ENCODE peak calls at places on chromosomes 3 and 15, in six cellular contexts. One of them, this sample, is unnamed.

GRCh38 chr3:187558990-187559389 is 111.2 kb downstream of the SST start:
- DNase-seq in mucosa of descending colon: no peak
- DNase-seq in neural progenitor cell: no peak
- DNase-seq in cardiac muscle cell: no peak
- DNase-seq in colonic mucosa: no peak
- DNase-seq in endothelial cell of umbilical vein: no peak
- DNase-seq in this sample: no peak

GRCh38 chr3:193851941-193852674 is 259.1 kb downstream of the OPA1 start:
- DNase-seq in mucosa of descending colon: no peak
- DNase-seq in neural progenitor cell: peak; percentile 82
- DNase-seq in cardiac muscle cell: peak; percentile 50
- DNase-seq in colonic mucosa: no peak
- DNase-seq in endothelial cell of umbilical vein: peak; percentile 34
- DNase-seq in this sample: no peak

GRCh38 chr15:98077186-98077585 is 116.7 kb downstream of the ARRDC4 start:
- DNase-seq in mucosa of descending colon: peak; percentile 50
- DNase-seq in neural progenitor cell: no peak
- DNase-seq in cardiac muscle cell: no peak
- DNase-seq in colonic mucosa: peak; percentile 31
- DNase-seq in endothelial cell of umbilical vein: no peak
- DNase-seq in this sample: no peak

GRCh38 chr3:118968111-118968510 is 66.5 kb downstream of the IGSF11 start:
- DNase-seq in mucosa of descending colon: no peak
- DNase-seq in neural progenitor cell: peak; percentile 30
- DNase-seq in cardiac muscle cell: no peak
- DNase-seq in colonic mucosa: no peak
- DNase-seq in endothelial cell of umbilical vein: no peak
- DNase-seq in this sample: no peak

GRCh38 chr3:127037423-127037841 is 54.5 kb downstream of the PLXNA1 start:
- DNase-seq in mucosa of descending colon: peak; percentile 81
- DNase-seq in neural progenitor cell: no peak
- DNase-seq in cardiac muscle cell: no peak
- DNase-seq in colonic mucosa: peak; percentile 85
- DNase-seq in endothelial cell of umbilical vein: no peak
- DNase-seq in this sample: no peak

GRCh38 chr15:33194237-33194636 is 277 bp downstream of the FMN1 start:
- DNase-seq in mucosa of descending colon: no peak
- DNase-seq in neural progenitor cell: peak; percentile 57
- DNase-seq in cardiac muscle cell: no peak
- DNase-seq in colonic mucosa: no peak
- DNase-seq in endothelial cell of umbilical vein: no peak
- DNase-seq in this sample: no peak

GRCh38 chr3:140316895-140317400 is 360.9 kb upstream of the TRIM42 start:
- DNase-seq in mucosa of descending colon: no peak
- DNase-seq in neural progenitor cell: no peak
- DNase-seq in cardiac muscle cell: no peak
- DNase-seq in colonic mucosa: no peak
- DNase-seq in endothelial cell of umbilical vein: no peak
- DNase-seq in this sample: no peak

GRCh38 chr15:61421470-61421869 is 192.4 kb upstream of the RORA start:
- DNase-seq in mucosa of descending colon: no peak
- DNase-seq in neural progenitor cell: no peak
- DNase-seq in cardiac muscle cell: no peak
- DNase-seq in colonic mucosa: no peak
- DNase-seq in endothelial cell of umbilical vein: no peak
- DNase-seq in this sample: no peak

GRCh38 chr3:38108649-38109579 is 28.0 kb downstream of the ACAA1 start:
- DNase-seq in mucosa of descending colon: peak; percentile 49
- DNase-seq in neural progenitor cell: no peak
- DNase-seq in cardiac muscle cell: no peak
- DNase-seq in colonic mucosa: no peak
- DNase-seq in endothelial cell of umbilical vein: no peak
- DNase-seq in this sample: no peak

GRCh38 chr3:16374047-16375019 is 109.3 kb downstream of the OXNAD1 start:
- DNase-seq in mucosa of descending colon: peak; percentile 68
- DNase-seq in neural progenitor cell: no peak
- DNase-seq in cardiac muscle cell: no peak
- DNase-seq in colonic mucosa: no peak
- DNase-seq in endothelial cell of umbilical vein: no peak
- DNase-seq in this sample: no peak

GRCh38 chr15:91055548-91056331 is 33.3 kb upstream of the VPS33B start:
- DNase-seq in mucosa of descending colon: no peak
- DNase-seq in neural progenitor cell: peak; percentile 88
- DNase-seq in cardiac muscle cell: peak; percentile 69
- DNase-seq in colonic mucosa: peak; percentile 66
- DNase-seq in endothelial cell of umbilical vein: peak; percentile 47
- DNase-seq in this sample: peak; percentile 16

GRCh38 chr3:139353920-139354556 is 10.2 kb downstream of the MRPS22 start:
- DNase-seq in mucosa of descending colon: no peak
- DNase-seq in neural progenitor cell: peak; percentile 64
- DNase-seq in cardiac muscle cell: peak; percentile 75
- DNase-seq in colonic mucosa: no peak
- DNase-seq in endothelial cell of umbilical vein: peak; percentile 65
- DNase-seq in this sample: peak; percentile 22

GRCh38 chr3:97821413-97821809 is 400 bp upstream of the CRYBG3 start:
- DNase-seq in mucosa of descending colon: peak; percentile 68
- DNase-seq in neural progenitor cell: no peak
- DNase-seq in cardiac muscle cell: no peak
- DNase-seq in colonic mucosa: peak; percentile 61
- DNase-seq in endothelial cell of umbilical vein: no peak
- DNase-seq in this sample: peak; percentile 20

GRCh38 chr3:151584603-151585002 is 123.7 kb upstream of the IGSF10 start:
- DNase-seq in mucosa of descending colon: no peak
- DNase-seq in neural progenitor cell: no peak
- DNase-seq in cardiac muscle cell: no peak
- DNase-seq in colonic mucosa: no peak
- DNase-seq in endothelial cell of umbilical vein: peak; percentile 6
- DNase-seq in this sample: no peak

GRCh38 chr15:43218908-43219706 is 1.7 kb downstream of the EPB42 start:
- DNase-seq in mucosa of descending colon: no peak
- DNase-seq in neural progenitor cell: peak; percentile 86
- DNase-seq in cardiac muscle cell: peak; percentile 21
- DNase-seq in colonic mucosa: no peak
- DNase-seq in endothelial cell of umbilical vein: peak; percentile 6
- DNase-seq in this sample: no peak
- TF ChIP-seq CTCF in mucosa of descending colon: no peak
- TF ChIP-seq CTCF in neural progenitor cell: peak; percentile 71
- TF ChIP-seq CTCF in cardiac muscle cell: peak; percentile 38
- TF ChIP-seq CTCF in colonic mucosa: no peak
- TF ChIP-seq CTCF in endothelial cell of umbilical vein: peak; percentile 19
- TF ChIP-seq CTCF in this sample: peak; percentile 26

DNA sequence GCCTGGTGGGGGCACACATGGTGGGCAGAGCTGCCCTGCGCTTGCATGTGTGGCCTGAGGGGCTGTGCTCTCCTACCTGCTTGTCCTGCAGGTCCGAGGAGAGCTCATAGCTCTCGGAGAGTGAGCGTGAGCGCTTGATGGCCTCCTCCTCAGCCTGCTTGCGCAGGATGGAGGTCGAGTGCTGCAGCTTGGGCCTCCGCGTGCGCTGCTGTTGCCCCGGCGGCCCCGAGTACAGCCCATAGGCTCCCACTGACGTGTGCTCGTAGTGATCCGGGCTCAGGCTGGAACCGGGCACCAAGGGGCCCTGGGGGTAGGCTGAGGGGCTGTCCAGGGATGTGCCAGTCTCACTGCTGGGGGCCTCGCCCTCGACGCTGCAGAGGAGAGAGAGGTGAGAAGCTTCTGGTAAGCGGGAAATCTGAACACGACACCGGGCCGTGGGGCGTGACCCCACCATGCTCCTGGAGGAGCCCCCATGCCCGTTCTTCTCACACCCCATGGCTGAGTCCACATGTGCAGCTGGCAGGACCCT is 100.2 kb upstream of the RPL32 start:
- DNase-seq in mucosa of descending colon: no peak
- DNase-seq in neural progenitor cell: no peak
- DNase-seq in cardiac muscle cell: no peak
- DNase-seq in colonic mucosa: no peak
- DNase-seq in endothelial cell of umbilical vein: no peak
- DNase-seq in this sample: no peak
- TF ChIP-seq CTCF in mucosa of descending colon: no peak
- TF ChIP-seq CTCF in neural progenitor cell: no peak
- TF ChIP-seq CTCF in cardiac muscle cell: no peak
- TF ChIP-seq CTCF in colonic mucosa: no peak
- TF ChIP-seq CTCF in endothelial cell of umbilical vein: no peak
- TF ChIP-seq CTCF in this sample: no peak

GRCh38 chr15:87686308-87686707 is 570.2 kb downstream of the NTRK3 start:
- DNase-seq in mucosa of descending colon: no peak
- DNase-seq in neural progenitor cell: no peak
- DNase-seq in cardiac muscle cell: no peak
- DNase-seq in colonic mucosa: no peak
- DNase-seq in endothelial cell of umbilical vein: no peak
- DNase-seq in this sample: no peak

GRCh38 chr15:87689716-87690115 is 566.8 kb downstream of the NTRK3 start:
- DNase-seq in mucosa of descending colon: no peak
- DNase-seq in neural progenitor cell: no peak
- DNase-seq in cardiac muscle cell: no peak
- DNase-seq in colonic mucosa: no peak
- DNase-seq in endothelial cell of umbilical vein: no peak
- DNase-seq in this sample: no peak

GRCh38 chr15:87682527-87682926 is 574.0 kb downstream of the NTRK3 start:
- DNase-seq in mucosa of descending colon: no peak
- DNase-seq in neural progenitor cell: no peak
- DNase-seq in cardiac muscle cell: no peak
- DNase-seq in colonic mucosa: no peak
- DNase-seq in endothelial cell of umbilical vein: no peak
- DNase-seq in this sample: no peak

GRCh38 chr15:87687176-87687890 is 569.2 kb downstream of the NTRK3 start:
- DNase-seq in mucosa of descending colon: no peak
- DNase-seq in neural progenitor cell: no peak
- DNase-seq in cardiac muscle cell: no peak
- DNase-seq in colonic mucosa: no peak
- DNase-seq in endothelial cell of umbilical vein: no peak
- DNase-seq in this sample: no peak
- TF ChIP-seq CTCF in mucosa of descending colon: no peak
- TF ChIP-seq CTCF in neural progenitor cell: no peak
- TF ChIP-seq CTCF in cardiac muscle cell: no peak
- TF ChIP-seq CTCF in colonic mucosa: no peak
- TF ChIP-seq CTCF in endothelial cell of umbilical vein: no peak
- TF ChIP-seq CTCF in this sample: no peak

GRCh38 chr3:128354788-128355548 is 111.7 kb downstream of the DNAJB8 start:
- DNase-seq in mucosa of descending colon: no peak
- DNase-seq in neural progenitor cell: no peak
- DNase-seq in cardiac muscle cell: no peak
- DNase-seq in colonic mucosa: no peak
- DNase-seq in endothelial cell of umbilical vein: no peak
- DNase-seq in this sample: no peak
- TF ChIP-seq CTCF in mucosa of descending colon: no peak
- TF ChIP-seq CTCF in neural progenitor cell: no peak
- TF ChIP-seq CTCF in cardiac muscle cell: no peak
- TF ChIP-seq CTCF in colonic mucosa: no peak
- TF ChIP-seq CTCF in endothelial cell of umbilical vein: no peak
- TF ChIP-seq CTCF in this sample: no peak

GRCh38 chr3:122183521-122183892 is at the start of gene CASR:
- DNase-seq in mucosa of descending colon: peak; percentile 62
- DNase-seq in neural progenitor cell: peak; percentile 34
- DNase-seq in cardiac muscle cell: peak; percentile 4
- DNase-seq in colonic mucosa: no peak
- DNase-seq in endothelial cell of umbilical vein: no peak
- DNase-seq in this sample: no peak

GRCh38 chr3:122188758-122189157 is 5.3 kb downstream of the CASR start:
- DNase-seq in mucosa of descending colon: no peak
- DNase-seq in neural progenitor cell: no peak
- DNase-seq in cardiac muscle cell: no peak
- DNase-seq in colonic mucosa: no peak
- DNase-seq in endothelial cell of umbilical vein: no peak
- DNase-seq in this sample: no peak

GRCh38 chr3:122184591-122184929 is 1.1 kb downstream of the CASR start:
- DNase-seq in mucosa of descending colon: no peak
- DNase-seq in neural progenitor cell: peak; percentile 13
- DNase-seq in cardiac muscle cell: no peak
- DNase-seq in colonic mucosa: no peak
- DNase-seq in endothelial cell of umbilical vein: no peak
- DNase-seq in this sample: no peak

GRCh38 chr3:122186372-122186771 is 2.9 kb downstream of the CASR start:
- DNase-seq in mucosa of descending colon: no peak
- DNase-seq in neural progenitor cell: no peak
- DNase-seq in cardiac muscle cell: no peak
- DNase-seq in colonic mucosa: peak; percentile 54
- DNase-seq in endothelial cell of umbilical vein: no peak
- DNase-seq in this sample: no peak

GRCh38 chr3:122183893-122184590 is 574 bp downstream of the CASR start:
- DNase-seq in mucosa of descending colon: no peak
- DNase-seq in neural progenitor cell: peak; percentile 48
- DNase-seq in cardiac muscle cell: no peak
- DNase-seq in colonic mucosa: no peak
- DNase-seq in endothelial cell of umbilical vein: no peak
- DNase-seq in this sample: no peak
- TF ChIP-seq CTCF in mucosa of descending colon: no peak
- TF ChIP-seq CTCF in neural progenitor cell: no peak
- TF ChIP-seq CTCF in cardiac muscle cell: no peak
- TF ChIP-seq CTCF in colonic mucosa: no peak
- TF ChIP-seq CTCF in endothelial cell of umbilical vein: no peak
- TF ChIP-seq CTCF in this sample: no peak